ENCODE peak calls at places on chromosomes 12 and 14, in ten cellular contexts. Y is colonic mucosa; H is NCI-H1105 treated with DMSO at 0.1 percent for 48 hours; R is NCI-H524; Q is naive thymus-derived CD8-positive, alpha-beta T cell; B is CD8-positive, alpha-beta T cell; Z is nephron progenitor cell; A is NCI-H1092; T is gastrocnemius medialis; E is ACHN. C is an unnamed sample.

GRCh38 chr14:103442288-103442687 is 57.1 kb downstream of the MARK3 start:
- DNase-seq in A (no peak), Y (no peak), Z (no peak), Q (no peak), B (no peak), H (no peak), T (no peak), R (no peak), E (no peak), C (no peak)

GRCh38 chr12:59173696-59174095 is 253.4 kb upstream of the LRIG3 start:
- DNase-seq in B (no peak), H (no peak), T (no peak), E (no peak), Q (no peak), R (no peak), A (no peak), Z (no peak), Y (no peak), C (no peak)

GRCh38 chr12:121072147-121072546 is 33.1 kb upstream of the OASL start:
- DNase-seq in E (no peak), R (no peak), T (no peak), A (no peak), H (no peak), Q (no peak), Z (no peak), Y (no peak), B (no peak), C (no peak)

GRCh38 chr14:32109676-32110075 is 32.6 kb downstream of the ARHGAP5 start:
- DNase-seq in H (no peak), R (no peak), T (no peak), Q (no peak), A (no peak), B (no peak), Z (no peak), E (no peak), Y (no peak), C (no peak)

GRCh38 chr14:20873370-20874177 is 17.6 kb upstream of the RNASE3 start:
- DNase-seq in Z (peak), A (no peak), Q (peak), E (peak), B (peak), T (peak), R (no peak), H (no peak), Y (peak), C (peak)

GRCh38 chr14:61648377-61648776 is 46.9 kb upstream of the HIF1A start:
- DNase-seq in A (no peak), Y (no peak), B (no peak), Z (no peak), T (no peak), E (no peak), R (no peak), Q (no peak), H (no peak), C (no peak)

GRCh38 chr12:23055004-23055403 is 430.0 kb downstream of the ETNK1 start:
- DNase-seq in T (no peak), R (peak), Z (peak), B (no peak), Q (no peak), A (no peak), Y (peak), E (peak), H (peak), C (no peak)

GRCh38 chr14:95289323-95290010 is 30.2 kb downstream of the CLMN start:
- DNase-seq in B (no peak), Y (no peak), H (no peak), R (no peak), Z (no peak), A (no peak), Q (no peak), E (no peak), T (no peak), C (no peak)

GRCh38 chr12:53231859-53232640 is at the start of gene RARG:
- DNase-seq in Z (peak), E (peak), Q (peak), A (no peak), T (no peak), R (no peak), H (no peak), Y (peak), B (no peak), C (peak)

GRCh38 chr14:95786566-95786965 is 72.6 kb upstream of the TCL1A start:
- DNase-seq in T (no peak), R (no peak), Q (no peak), E (no peak), Z (no peak), B (no peak), H (no peak), A (no peak), Y (no peak), C (no peak)

GRCh38 chr14:22478670-22479069 is 110.4 kb downstream of the DAD1 start:
- DNase-seq in Z (peak), Q (no peak), B (no peak), T (no peak), R (peak), A (peak), H (peak), E (no peak), Y (no peak), C (no peak)

GRCh38 chr14:75088566-75089373 is 19.3 kb downstream of the ZC2HC1C start:
- DNase-seq in B (no peak), H (peak), A (peak), R (peak), E (peak), T (no peak), Z (peak), Y (peak), Q (peak), C (peak)

GRCh38 chr14:104973215-104974145 is 4.7 kb downstream of the AHNAK2 start:
- DNase-seq in E (peak), R (no peak), Q (no peak), A (no peak), Z (peak), B (no peak), H (no peak), Y (peak), T (peak), C (no peak)